ENCODE peak calls at places on chromosomes 12 and 14, in five cellular contexts. N, Z, M, V and K are unnamed samples.
A peak's percentile ranks its signal among the peaks of the same experiment; 100 is the strongest.

GRCh38 chr12:68264864-68265256 is 11.5 kb upstream of the IL22 start:
- DNase-seq in N (peak; percentile 74), Z (no peak), M (no peak), V (no peak), K (no peak)

GRCh38 chr12:51593539-51593938 is 2.5 kb downstream of the SCN8A start:
- DNase-seq in N (peak; percentile 49), Z (peak; percentile 78), M (no peak), V (no peak), K (peak; percentile 39)

GRCh38 chr12:42945927-42946326 is 356.4 kb upstream of the PRICKLE1 start:
- DNase-seq in N (no peak), Z (no peak), M (no peak), V (no peak), K (no peak)

GRCh38 chr14:75310295-75311059 is 31.8 kb downstream of the FOS start:
- DNase-seq in N (peak; percentile 71), Z (peak; percentile 76), M (peak; percentile 42), V (no peak), K (no peak)

GRCh38 chr14:24366664-24367505 is 1.1 kb upstream of the NFATC4 start:
- DNase-seq in N (peak; percentile 96), Z (peak; percentile 97), M (peak; percentile 86), V (peak; percentile 97), K (peak; percentile 85)

GRCh38 chr12:65597527-65597926 is 226.8 kb upstream of the HMGA2 start:
- DNase-seq in N (peak; percentile 33), Z (peak; percentile 15), M (no peak), V (no peak), K (no peak)

GRCh38 chr12:49043856-49044258 is 16.7 kb downstream of the KMT2D start:
- DNase-seq in N (peak; percentile 45), Z (peak; percentile 96), M (no peak), V (no peak), K (peak; percentile 91)

GRCh38 chr12:11949738-11950403 is 120.9 kb upstream of the BCL2L14 start:
- DNase-seq in N (no peak), Z (no peak), M (no peak), V (no peak), K (no peak)

GRCh38 chr14:35369701-35370191 is 34.8 kb downstream of the NFKBIA start:
- DNase-seq in N (no peak), Z (peak; percentile 31), M (no peak), V (no peak), K (no peak)

GRCh38 chr12:62446741-62447452 is 19.7 kb upstream of the MON2 start:
- DNase-seq in N (no peak), Z (no peak), M (no peak), V (no peak), K (no peak)

GRCh38 chr12:2641761-2642160 is 153.0 kb upstream of the FKBP4 start:
- DNase-seq in N (no peak), Z (no peak), M (no peak), V (no peak), K (no peak)

GRCh38 chr12:101018540-101018939 is 191.5 kb downstream of the SLC5A8 start:
- DNase-seq in N (peak; percentile 93), Z (no peak), M (peak; percentile 42), V (peak; percentile 59), K (peak; percentile 31)

GRCh38 chr12:105378821-105379400 is 48.4 kb downstream of the C12orf75 start:
- DNase-seq in N (peak; percentile 27), Z (no peak), M (no peak), V (no peak), K (peak; percentile 26)

GRCh38 chr14:24915958-24916595 is 133.9 kb downstream of the STXBP6 start:
- DNase-seq in N (peak; percentile 26), Z (no peak), M (no peak), V (no peak), K (no peak)

GRCh38 chr14:53515264-53515663 is 362.1 kb upstream of the DDHD1 start:
- DNase-seq in N (no peak), Z (no peak), M (no peak), V (no peak), K (no peak)

GRCh38 chr12:78060186-78060585 is 229.5 kb downstream of the NAV3 start:
- DNase-seq in N (peak; percentile 54), Z (no peak), M (no peak), V (no peak), K (no peak)

GRCh38 chr12:57280234-57281062 is 29.5 kb upstream of the STAC3 start:
- DNase-seq in N (peak; percentile 95), Z (peak; percentile 93), M (peak; percentile 80), V (peak; percentile 79), K (peak; percentile 34)

GRCh38 chr14:92637228-92637627 is 111.2 kb downstream of the LGMN start:
- DNase-seq in N (no peak), Z (no peak), M (no peak), V (no peak), K (no peak)

GRCh38 chr12:54125950-54126695 is 62.7 kb downstream of the SMUG1 start:
- DNase-seq in N (peak; percentile 23), Z (peak; percentile 90), M (no peak), V (no peak), K (peak; percentile 64)

GRCh38 chr12:116136340-116136739 is 141.2 kb downstream of the MED13L start:
- DNase-seq in N (peak; percentile 68), Z (no peak), M (no peak), V (no peak), K (no peak)

GRCh38 chr14:55578511-55578910 is 1.5 kb upstream of the KTN1 start:
- DNase-seq in N (no peak), Z (no peak), M (no peak), V (no peak), K (no peak)

GRCh38 chr12:22653075-22653474 is 28.1 kb downstream of the ETNK1 start:
- DNase-seq in N (no peak), Z (no peak), M (no peak), V (no peak), K (no peak)

GRCh38 chr14:68571928-68572525 is 220.8 kb downstream of the ZFP36L1 start:
- DNase-seq in N (no peak), Z (peak; percentile 9), M (no peak), V (no peak), K (no peak)

GRCh38 chr14:62322216-62322615 is 560.0 kb downstream of the SNAPC1 start:
- DNase-seq in N (no peak), Z (no peak), M (no peak), V (no peak), K (no peak)

GRCh38 chr14:73713206-73713803 is 879 bp downstream of the PNMA1 start:
- DNase-seq in N (no peak), Z (peak; percentile 58), M (no peak), V (no peak), K (no peak)

GRCh38 chr12:93519859-93520258 is 52.5 kb downstream of the MRPL42 start:
- DNase-seq in N (no peak), Z (no peak), M (no peak), V (no peak), K (no peak)

GRCh38 chr12:26750531-26751171 is 82.3 kb downstream of the ITPR2 start:
- DNase-seq in N (no peak), Z (no peak), M (no peak), V (no peak), K (no peak)

GRCh38 chr14:96674121-96674520 is 123.1 kb upstream of the VRK1 start:
- DNase-seq in N (no peak), Z (no peak), M (no peak), V (no peak), K (no peak)

GRCh38 chr12:49296836-49297694 is 2.1 kb downstream of the PRPH start:
- DNase-seq in N (peak; percentile 43), Z (peak; percentile 80), M (no peak), V (peak; percentile 62), K (peak; percentile 86)

GRCh38 chr12:67415473-67415872 is 146.3 kb downstream of the CAND1 start:
- DNase-seq in N (peak; percentile 38), Z (peak; percentile 62), M (no peak), V (peak; percentile 22), K (no peak)

GRCh38 chr12:45232146-45232731 is 16.3 kb downstream of the ANO6 start:
- DNase-seq in N (no peak), Z (no peak), M (no peak), V (no peak), K (no peak)

GRCh38 chr12:99153283-99153682 is 494.3 kb upstream of the GARIN6 start:
- DNase-seq in N (no peak), Z (no peak), M (no peak), V (no peak), K (no peak)

GRCh38 chr12:49671051-49671765 is 36.0 kb downstream of the FMNL3 start:
- DNase-seq in N (no peak), Z (no peak), M (no peak), V (no peak), K (no peak)

GRCh38 chr12:65640489-65640901 is 183.8 kb upstream of the HMGA2 start:
- DNase-seq in N (no peak), Z (peak; percentile 46), M (no peak), V (no peak), K (no peak)

GRCh38 chr14:93943052-93943451 is 15.9 kb downstream of the FAM181A start:
- DNase-seq in N (peak; percentile 47), Z (peak; percentile 81), M (no peak), V (no peak), K (no peak)

GRCh38 chr12:121719926-121720414 is 7.4 kb downstream of the TMEM120B start:
- DNase-seq in N (peak; percentile 86), Z (peak; percentile 75), M (peak; percentile 70), V (no peak), K (no peak)

GRCh38 chr12:99946131-99946530 is 38.6 kb downstream of the ANKS1B start:
- DNase-seq in N (no peak), Z (no peak), M (no peak), V (no peak), K (no peak)

GRCh38 chr14:75123991-75124390 is 2.9 kb downstream of the NEK9 start:
- DNase-seq in N (peak; percentile 81), Z (peak; percentile 92), M (no peak), V (peak; percentile 46), K (no peak)

GRCh38 chr12:92503029-92503931 is 199.5 kb upstream of the PLEKHG7 start:
- DNase-seq in N (no peak), Z (no peak), M (no peak), V (no peak), K (peak; percentile 20)